ENCODE peak calls at places on chromosomes 12 and 14, in seven cellular contexts. One of them, this sample, is unnamed.

GRCh38 chr12:10226086-10226485 is 13.4 kb downstream of the GABARAPL1 start:
- DNase-seq in non-pigmented ciliary epithelial cell: no peak
- DNase-seq in GM03348: no peak
- DNase-seq in hypothalamus: no peak
- DNase-seq in iPS-NIHi11: no peak
- DNase-seq in coronary artery: no peak
- DNase-seq in PC-3: no peak
- DNase-seq in this sample: no peak

GRCh38 chr12:85804663-85805062 is 31.5 kb downstream of the RASSF9 start:
- DNase-seq in non-pigmented ciliary epithelial cell: no peak
- DNase-seq in GM03348: peak
- DNase-seq in hypothalamus: no peak
- DNase-seq in iPS-NIHi11: no peak
- DNase-seq in coronary artery: no peak
- DNase-seq in PC-3: no peak
- DNase-seq in this sample: no peak

GRCh38 chr12:27733052-27733656 is 22.5 kb downstream of the MRPS35 start:
- DNase-seq in non-pigmented ciliary epithelial cell: no peak
- DNase-seq in GM03348: peak
- DNase-seq in hypothalamus: no peak
- DNase-seq in iPS-NIHi11: peak
- DNase-seq in coronary artery: no peak
- DNase-seq in PC-3: peak
- DNase-seq in this sample: no peak

GRCh38 chr12:65495233-65495632 is 216.8 kb downstream of the MSRB3 start:
- DNase-seq in non-pigmented ciliary epithelial cell: peak
- DNase-seq in GM03348: peak
- DNase-seq in hypothalamus: no peak
- DNase-seq in iPS-NIHi11: no peak
- DNase-seq in coronary artery: no peak
- DNase-seq in PC-3: peak
- DNase-seq in this sample: peak

GRCh38 chr12:690466-690865 is 27.2 kb upstream of the NINJ2 start:
- DNase-seq in non-pigmented ciliary epithelial cell: no peak
- DNase-seq in GM03348: no peak
- DNase-seq in hypothalamus: no peak
- DNase-seq in iPS-NIHi11: no peak
- DNase-seq in coronary artery: no peak
- DNase-seq in PC-3: no peak
- DNase-seq in this sample: no peak

GRCh38 chr12:6223545-6223944 is 23.3 kb downstream of the CD9 start:
- DNase-seq in non-pigmented ciliary epithelial cell: no peak
- DNase-seq in GM03348: no peak
- DNase-seq in hypothalamus: no peak
- DNase-seq in iPS-NIHi11: no peak
- DNase-seq in coronary artery: no peak
- DNase-seq in PC-3: no peak
- DNase-seq in this sample: no peak

GRCh38 chr12:92784795-92785562 is 82.2 kb downstream of the PLEKHG7 start:
- DNase-seq in non-pigmented ciliary epithelial cell: peak
- DNase-seq in GM03348: peak
- DNase-seq in hypothalamus: no peak
- DNase-seq in iPS-NIHi11: peak
- DNase-seq in coronary artery: no peak
- DNase-seq in PC-3: peak
- DNase-seq in this sample: peak

GRCh38 chr14:54791001-54791400 is 111.6 kb downstream of the GCH1 start:
- DNase-seq in non-pigmented ciliary epithelial cell: no peak
- DNase-seq in GM03348: no peak
- DNase-seq in hypothalamus: no peak
- DNase-seq in iPS-NIHi11: no peak
- DNase-seq in coronary artery: no peak
- DNase-seq in PC-3: no peak
- DNase-seq in this sample: no peak

GRCh38 chr14:104486222-104486743 is 93.3 kb upstream of the C14orf180 start:
- DNase-seq in non-pigmented ciliary epithelial cell: no peak
- DNase-seq in GM03348: no peak
- DNase-seq in hypothalamus: no peak
- DNase-seq in iPS-NIHi11: no peak
- DNase-seq in coronary artery: no peak
- DNase-seq in PC-3: no peak
- DNase-seq in this sample: no peak

GRCh38 chr12:6044082-6044481 is 80.4 kb downstream of the VWF start:
- DNase-seq in non-pigmented ciliary epithelial cell: no peak
- DNase-seq in GM03348: no peak
- DNase-seq in hypothalamus: no peak
- DNase-seq in iPS-NIHi11: no peak
- DNase-seq in coronary artery: no peak
- DNase-seq in PC-3: peak
- DNase-seq in this sample: no peak